ENCODE peak calls at places on chromosome 16, in seven cellular contexts. M, P, B, L, K, H and D are unnamed samples.

GRCh38 chr16:75471723-75472634 is 7.5 kb upstream of the TMEM170A start:
- DNase-seq in M (no peak), P (no peak), B (peak), L (peak), K (no peak), H (peak), D (peak)

GRCh38 chr16:2319606-2320005 is 20.9 kb downstream of the ABCA3 start:
- DNase-seq in M (no peak), P (no peak), B (no peak), L (no peak), K (no peak), H (no peak), D (no peak)

GRCh38 chr16:30533748-30534367 is 800 bp downstream of the ZNF747 start:
- DNase-seq in M (no peak), P (no peak), B (peak), L (no peak), K (peak), H (no peak), D (no peak)

GRCh38 chr16:83624436-83625120 is 183.2 kb upstream of the HSBP1 start:
- DNase-seq in M (no peak), P (no peak), B (no peak), L (no peak), K (no peak), H (no peak), D (no peak)

GRCh38 chr16:51989637-51990230 is 557.2 kb downstream of the TOX3 start:
- DNase-seq in M (no peak), P (no peak), B (no peak), L (no peak), K (no peak), H (no peak), D (no peak)

GRCh38 chr16:89491238-89491869 is 993 bp upstream of the ANKRD11 start:
- DNase-seq in M (no peak), P (no peak), B (peak), L (no peak), K (no peak), H (no peak), D (peak)

GRCh38 chr16:55480228-55480655 is 1.2 kb downstream of the MMP2 start:
- DNase-seq in M (no peak), P (no peak), B (no peak), L (no peak), K (no peak), H (no peak), D (no peak)

GRCh38 chr16:30758988-30759461 is 2.8 kb downstream of the CFAP119 start:
- DNase-seq in M (no peak), P (no peak), B (no peak), L (no peak), K (no peak), H (no peak), D (no peak)

GRCh38 chr16:11992594-11993524 is 16.3 kb downstream of the SNX29 start:
- DNase-seq in M (no peak), P (no peak), B (no peak), L (no peak), K (peak), H (no peak), D (no peak)

GRCh38 chr16:65888201-65888600 is 478.3 kb upstream of the CDH5 start:
- DNase-seq in M (no peak), P (no peak), B (no peak), L (no peak), K (no peak), H (no peak), D (no peak)

GRCh38 chr16:48165961-48166578 is 10.3 kb upstream of the ABCC12 start:
- DNase-seq in M (no peak), P (no peak), B (no peak), L (no peak), K (no peak), H (no peak), D (peak)